ENCODE peak calls at places on chromosomes 1 and 21, in nine cellular contexts. E, J, K, H, I, M, C, N and S are unnamed samples.

GRCh38 chr21:38699048-38699447 is 106.7 kb upstream of the ETS2 start:
- DNase-seq in E (no peak), J (no peak), K (no peak), H (no peak), I (no peak), M (no peak), C (no peak), N (no peak), S (no peak)

GRCh38 chr1:2468041-2468472 is 8.0 kb upstream of the PLCH2 start:
- DNase-seq in E (no peak), J (no peak), K (no peak), H (peak; percentile 34), I (peak; percentile 42), M (no peak), C (no peak), N (peak; percentile 29), S (peak; percentile 11)

GRCh38 chr21:30839304-30839703 is 9.7 kb upstream of the KRTAP7-1 start:
- DNase-seq in E (no peak), J (no peak), K (peak; percentile 46), H (no peak), I (peak; percentile 24), M (peak; percentile 17), C (peak; percentile 4), N (no peak), S (peak; percentile 28)

GRCh38 chr1:2247760-2248126 is 19.6 kb downstream of the SKI start:
- DNase-seq in E (no peak), J (no peak), K (no peak), H (no peak), I (no peak), M (no peak), C (no peak), N (no peak), S (no peak)

GRCh38 chr21:36910581-36911307 is 55.7 kb downstream of the HLCS start:
- DNase-seq in E (no peak), J (no peak), K (no peak), H (peak; percentile 31), I (no peak), M (no peak), C (peak; percentile 50), N (no peak), S (peak; percentile 55)

GRCh38 chr1:90721210-90722194 is 4.4 kb upstream of the BARHL2 start:
- DNase-seq in E (no peak), J (peak; percentile 1), K (peak; percentile 41), H (peak; percentile 59), I (peak; percentile 93), M (peak; percentile 51), C (peak; percentile 21), N (no peak), S (peak; percentile 65)

GRCh38 chr21:22235866-22236590 is 1237.8 kb downstream of the NCAM2 start:
- DNase-seq in E (no peak), J (no peak), K (no peak), H (no peak), I (no peak), M (no peak), C (no peak), N (no peak), S (no peak)

GRCh38 chr1:23800396-23801337 is at the start of gene GALE:
- DNase-seq in E (peak; percentile 90), J (peak; percentile 60), K (peak; percentile 94), H (peak; percentile 95), I (peak; percentile 96), M (peak; percentile 99), C (peak; percentile 91), N (peak; percentile 94), S (peak; percentile 95)

GRCh38 chr1:203265541-203265940 is 36.1 kb upstream of the CHIT1 start:
- DNase-seq in E (no peak), J (no peak), K (peak; percentile 41), H (no peak), I (no peak), M (no peak), C (no peak), N (no peak), S (no peak)

GRCh38 chr1:109197163-109198042 is 16.3 kb upstream of the SARS1 start:
- DNase-seq in E (no peak), J (peak; percentile 96), K (peak; percentile 97), H (peak; percentile 99), I (no peak), M (no peak), C (peak; percentile 99), N (no peak), S (peak; percentile 99)

GRCh38 chr21:44300262-44300959 is 558 bp downstream of the PFKL start:
- DNase-seq in E (peak; percentile 11), J (no peak), K (peak; percentile 60), H (peak; percentile 63), I (peak; percentile 75), M (peak; percentile 53), C (peak; percentile 6), N (peak; percentile 68), S (peak; percentile 40)

GRCh38 chr1:228510101-228510850 is 23.1 kb downstream of the RNF187 start:
- DNase-seq in E (no peak), J (no peak), K (no peak), H (no peak), I (no peak), M (no peak), C (no peak), N (no peak), S (no peak)

GRCh38 chr1:113812661-113813135 is 422 bp upstream of the RSBN1 start:
- DNase-seq in E (no peak), J (no peak), K (no peak), H (no peak), I (no peak), M (no peak), C (no peak), N (no peak), S (no peak)

GRCh38 chr1:172269644-172270043 is 150.8 kb upstream of the C1orf105 start:
- DNase-seq in E (no peak), J (no peak), K (peak; percentile 41), H (peak; percentile 56), I (no peak), M (peak; percentile 66), C (no peak), N (no peak), S (peak; percentile 57)

GRCh38 chr1:221118176-221118937 is 239.1 kb downstream of the HLX start:
- DNase-seq in E (no peak), J (no peak), K (no peak), H (no peak), I (no peak), M (no peak), C (no peak), N (no peak), S (no peak)

GRCh38 chr21:30206551-30207251 is 9.2 kb downstream of the CLDN8 start:
- DNase-seq in E (no peak), J (no peak), K (peak; percentile 67), H (peak; percentile 40), I (peak; percentile 50), M (no peak), C (peak; percentile 71), N (no peak), S (peak; percentile 85)

GRCh38 chr1:221098462-221099406 is 219.5 kb downstream of the HLX start:
- DNase-seq in E (no peak), J (no peak), K (no peak), H (peak; percentile 72), I (peak; percentile 86), M (no peak), C (no peak), N (no peak), S (peak; percentile 83)

GRCh38 chr1:230231739-230232075 is 164.7 kb downstream of the GALNT2 start:
- DNase-seq in E (no peak), J (no peak), K (no peak), H (peak; percentile 55), I (no peak), M (no peak), C (peak; percentile 75), N (no peak), S (peak; percentile 86)

GRCh38 chr1:156848461-156849150 is 10.3 kb downstream of the INSRR start:
- DNase-seq in E (no peak), J (no peak), K (peak; percentile 31), H (no peak), I (no peak), M (peak; percentile 81), C (no peak), N (no peak), S (no peak)

GRCh38 chr1:25504706-25505560 is 38.5 kb upstream of the LDLRAP1 start:
- DNase-seq in E (no peak), J (no peak), K (no peak), H (no peak), I (no peak), M (no peak), C (peak; percentile 22), N (no peak), S (peak; percentile 76)

GRCh38 chr21:31713973-31714740 is 17.8 kb downstream of the SCAF4 start:
- DNase-seq in E (no peak), J (no peak), K (no peak), H (peak; percentile 34), I (peak; percentile 64), M (peak; percentile 38), C (peak; percentile 40), N (no peak), S (peak; percentile 49)

GRCh38 chr1:167640051-167640450 is 10.0 kb downstream of the RCSD1 start:
- DNase-seq in E (no peak), J (no peak), K (no peak), H (no peak), I (no peak), M (no peak), C (no peak), N (no peak), S (no peak)

GRCh38 chr1:247530785-247531184 is 5.5 kb downstream of the OR2C3 start:
- DNase-seq in E (no peak), J (no peak), K (no peak), H (no peak), I (no peak), M (no peak), C (no peak), N (no peak), S (no peak)

GRCh38 chr21:14762734-14763694 is 216.9 kb upstream of the SAMSN1 start:
- DNase-seq in E (no peak), J (no peak), K (no peak), H (no peak), I (peak; percentile 94), M (peak; percentile 70), C (no peak), N (no peak), S (no peak)

GRCh38 chr1:201888282-201889033 is at the start of gene SHISA4:
- DNase-seq in E (peak; percentile 93), J (no peak), K (peak; percentile 61), H (peak; percentile 73), I (no peak), M (no peak), C (no peak), N (no peak), S (peak; percentile 42)

GRCh38 chr1:231707407-231707806 is 80.8 kb downstream of the DISC1 start:
- DNase-seq in E (no peak), J (no peak), K (no peak), H (no peak), I (no peak), M (no peak), C (no peak), N (no peak), S (no peak)

GRCh38 chr1:89143484-89143883 is 17.6 kb upstream of the GBP2 start:
- DNase-seq in E (no peak), J (no peak), K (no peak), H (no peak), I (no peak), M (no peak), C (no peak), N (no peak), S (no peak)

GRCh38 chr1:228283043-228283371 is 75.2 kb downstream of the OBSCN start:
- DNase-seq in E (no peak), J (no peak), K (no peak), H (no peak), I (no peak), M (no peak), C (no peak), N (peak; percentile 10), S (no peak)

GRCh38 chr1:45687753-45688737 is at the start of gene TMEM69:
- DNase-seq in E (peak; percentile 57), J (no peak), K (peak; percentile 87), H (peak; percentile 94), I (peak; percentile 94), M (peak; percentile 88), C (peak; percentile 75), N (peak; percentile 64), S (peak; percentile 96)

GRCh38 chr1:204262506-204263239 is 48.9 kb upstream of the GOLT1A start:
- DNase-seq in E (peak; percentile 56), J (no peak), K (no peak), H (no peak), I (no peak), M (no peak), C (no peak), N (no peak), S (no peak)

GRCh38 chr1:156033011-156033410 is 12.3 kb upstream of the SSR2 start:
- DNase-seq in E (no peak), J (no peak), K (no peak), H (no peak), I (no peak), M (no peak), C (peak; percentile 66), N (no peak), S (peak; percentile 27)